ENCODE peak calls at places on chromosomes 13 and 19, in six cellular contexts. U is mesendoderm, A is H1, M is IMR-90, E is mesenchymal stem cell, V is H9. B is an unnamed sample.

GRCh38 chr19:29098091-29098490 is 114.9 kb downstream of the UQCRFS1 start:
- DNase-seq in V (no peak), U (no peak), E (no peak), M (no peak), A (no peak), B (no peak)

GRCh38 chr19:53577968-53578367 is 40.0 kb downstream of the ZNF331 start:
- DNase-seq in E (no peak), V (no peak), U (no peak), A (no peak), M (no peak), B (no peak)

GRCh38 chr19:49677901-49678674 is 1.0 kb downstream of the PRMT1 start:
- DNase-seq in E (peak), U (peak), A (peak), M (peak), V (peak), B (peak)

GRCh38 chr19:33251526-33252090 is 26.0 kb upstream of the SLC7A10 start:
- DNase-seq in V (no peak), E (no peak), A (no peak), U (no peak), M (no peak), B (no peak)

GRCh38 chr13:112990783-112991182 is 21.8 kb downstream of the MCF2L start:
- DNase-seq in M (no peak), V (peak), U (peak), A (no peak), E (no peak), B (no peak)

GRCh38 chr13:41658057-41658642 is 200.8 kb downstream of the RGCC start:
- DNase-seq in E (peak), U (no peak), A (no peak), M (peak), V (no peak), B (no peak)

GRCh38 chr19:52197964-52198363 is 8.1 kb downstream of the PPP2R1A start:
- DNase-seq in U (no peak), A (no peak), V (no peak), E (no peak), M (no peak), B (no peak)

GRCh38 chr19:10286803-10287737 is at the start of gene ICAM4:
- DNase-seq in U (peak), M (peak), E (peak), A (peak), V (peak), B (no peak)

GRCh38 chr13:60617863-60618733 is 221.1 kb downstream of the TDRD3 start:
- DNase-seq in E (peak), A (peak), U (peak), V (peak), M (peak), B (no peak)

GRCh38 chr13:99425485-99426341 is 75.6 kb upstream of the TM9SF2 start:
- DNase-seq in M (no peak), V (peak), U (no peak), A (no peak), E (no peak), B (no peak)

GRCh38 chr19:37997911-37998344 is 90.9 kb downstream of the SIPA1L3 start:
- DNase-seq in M (peak), U (no peak), A (no peak), E (peak), V (no peak), B (no peak)

GRCh38 chr19:56987184-56987583 is 132.6 kb upstream of the USP29 start:
- DNase-seq in E (no peak), A (no peak), U (peak), V (no peak), M (no peak), B (no peak)

DNA sequence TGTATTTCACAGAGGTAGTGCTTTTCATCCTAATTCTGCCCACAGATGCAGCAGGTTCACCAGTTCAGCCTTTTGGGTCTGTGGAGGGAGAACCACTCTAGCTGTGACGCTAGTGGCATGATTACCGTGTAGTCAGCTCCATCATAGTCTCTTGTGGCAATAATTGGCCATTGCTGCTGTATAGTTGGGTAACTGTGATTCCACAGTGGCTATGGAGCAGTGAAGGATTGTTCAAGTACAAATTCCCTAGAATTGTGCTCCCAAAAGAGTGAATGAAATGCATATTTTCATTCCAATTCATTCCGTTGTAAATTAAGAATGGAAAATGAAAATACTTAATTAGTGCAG is 852 bp downstream of the TEX26 start:
- DNase-seq in U (no peak), E (no peak), M (no peak), A (no peak), V (no peak), B (no peak)
- H3K23ac ChIP-seq in U (no peak), E (no peak), M (no peak), A (no peak), V (no peak), B (no peak)

DNA sequence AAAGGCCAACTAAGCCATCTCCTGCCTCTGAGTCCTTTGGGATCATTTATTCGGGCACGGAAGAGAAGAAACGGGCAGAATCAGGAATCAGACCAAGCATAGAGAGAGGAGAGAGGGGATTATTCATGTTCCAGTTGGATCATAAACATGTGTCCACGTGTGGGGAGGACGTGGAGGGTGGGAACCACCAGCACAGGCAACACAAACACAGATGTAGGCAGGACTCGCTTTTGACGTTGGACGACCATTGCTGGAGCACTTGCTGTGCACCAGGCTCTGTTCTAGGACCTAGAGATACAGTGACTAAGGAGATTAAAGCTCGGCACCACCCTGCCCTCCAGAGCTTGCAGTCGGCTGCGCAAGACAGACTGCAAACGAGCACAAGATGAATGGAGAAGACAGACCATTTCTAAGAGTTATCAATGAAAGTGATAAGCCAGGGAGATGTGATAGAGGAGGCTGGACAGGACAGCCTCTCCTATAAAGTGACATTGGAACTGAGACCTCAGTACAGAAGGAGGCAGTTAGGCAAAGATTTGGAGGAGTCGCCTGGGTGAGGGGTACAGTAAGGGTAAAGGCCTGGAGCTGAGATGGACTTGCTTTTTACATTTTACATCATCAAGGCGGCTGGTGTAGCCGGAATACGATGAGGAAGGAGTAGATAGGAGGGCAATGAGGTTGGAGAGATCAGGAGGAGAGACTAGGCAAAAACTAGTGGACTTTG is 716 bp downstream of the SH2D3A start:
- DNase-seq in V (peak), E (no peak), A (no peak), U (peak), M (no peak), B (no peak)
- H3K23ac ChIP-seq in V (peak), E (no peak), A (no peak), U (no peak), M (no peak), B (no peak)

GRCh38 chr13:20348645-20349408 is 116.7 kb upstream of the GJB6 start:
- DNase-seq in M (no peak), U (no peak), A (no peak), E (no peak), V (no peak), B (no peak)
- H3K23ac ChIP-seq in M (no peak), U (no peak), A (peak), E (no peak), V (no peak), B (no peak)

DNA sequence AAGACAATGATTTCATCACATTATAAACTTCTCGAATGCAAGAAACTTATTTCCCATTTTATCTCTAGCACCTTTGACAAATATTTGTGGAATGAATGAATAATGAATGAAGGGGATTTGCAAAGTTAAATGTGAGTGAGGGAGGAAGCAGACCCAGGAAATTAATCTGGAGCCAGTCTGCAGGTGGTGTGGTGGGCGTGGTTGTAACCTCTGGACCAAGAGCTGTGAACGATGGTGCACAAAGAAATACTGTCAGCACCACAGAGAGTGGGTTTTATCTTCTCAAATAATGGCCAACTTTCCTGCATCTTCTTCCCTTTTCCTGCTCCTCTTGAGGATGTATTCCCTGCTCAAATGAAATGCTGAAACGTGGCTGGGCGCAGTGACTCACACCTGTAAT is 11.0 kb upstream of the ZNF792 start:
- DNase-seq in V (no peak), U (no peak), E (no peak), M (no peak), A (no peak), B (no peak)
- H3K23ac ChIP-seq in V (no peak), U (no peak), E (no peak), M (no peak), A (no peak), B (no peak)

GRCh38 chr13:20499986-20500385 is 25.7 kb downstream of the CRYL1 start:
- DNase-seq in V (no peak), E (peak), M (peak), A (no peak), U (no peak), B (no peak)

GRCh38 chr13:20498659-20499058 is 27.0 kb downstream of the CRYL1 start:
- DNase-seq in U (no peak), A (no peak), E (no peak), V (no peak), M (no peak), B (no peak)

GRCh38 chr13:20495087-20496023 is 30.3 kb downstream of the CRYL1 start:
- DNase-seq in M (peak), A (peak), U (peak), V (peak), E (peak), B (peak)

GRCh38 chr13:20497376-20497775 is 28.3 kb downstream of the CRYL1 start:
- DNase-seq in M (no peak), V (no peak), U (no peak), E (no peak), A (no peak), B (no peak)

DNA sequence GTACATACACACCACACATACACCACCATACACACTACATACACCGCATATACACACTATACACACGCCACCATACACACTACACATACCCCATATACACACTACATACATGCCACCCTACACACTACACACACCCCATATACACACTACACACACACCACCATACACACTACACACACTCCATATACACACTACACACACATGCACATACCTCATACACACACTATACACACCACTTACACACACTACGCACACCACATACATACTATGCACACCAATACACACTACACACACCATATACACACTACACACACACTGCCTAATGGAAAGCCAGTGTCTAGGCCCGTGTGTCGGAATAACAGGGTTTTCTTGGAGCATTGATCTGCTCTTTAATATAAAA is 27.5 kb downstream of the CRYL1 start:
- DNase-seq in A (no peak), E (no peak), V (no peak), M (no peak), U (no peak), B (no peak)
- H3K23ac ChIP-seq in A (no peak), E (no peak), V (no peak), M (no peak), U (no peak), B (peak)

DNA sequence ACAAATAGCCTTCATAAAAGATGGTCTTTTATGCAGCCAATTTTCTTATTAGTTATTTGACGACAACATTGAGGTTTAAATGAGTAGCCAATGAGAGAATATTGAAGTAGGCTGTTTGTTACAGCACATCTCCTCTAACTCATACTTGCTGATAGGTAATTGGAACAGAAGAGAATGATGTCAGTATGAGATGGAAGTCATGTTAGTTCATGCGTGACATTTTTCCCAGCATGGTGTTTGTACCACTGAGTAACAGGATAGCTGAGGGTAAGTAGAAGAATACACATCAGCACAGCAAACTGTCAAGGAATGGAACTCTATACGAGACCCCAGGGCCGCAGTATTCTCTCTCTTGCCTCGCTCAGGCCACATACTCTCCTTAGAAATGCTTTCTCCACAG is 37.2 kb downstream of the COL4A2 start:
- DNase-seq in U (no peak), E (no peak), M (no peak), A (no peak), V (no peak), B (no peak)
- H3K23ac ChIP-seq in U (no peak), E (no peak), M (peak), A (no peak), V (no peak), B (no peak)

GRCh38 chr19:55249841-55250240 is 9.0 kb downstream of the PPP6R1 start:
- DNase-seq in M (no peak), A (no peak), U (no peak), V (no peak), E (no peak), B (no peak)
- H3K23ac ChIP-seq in M (no peak), A (no peak), U (no peak), V (no peak), E (no peak), B (no peak)

GRCh38 chr13:95228130-95228529 is 73.1 kb downstream of the ABCC4 start:
- DNase-seq in U (no peak), A (no peak), V (no peak), M (no peak), E (no peak), B (no peak)

GRCh38 chr13:95226051-95226450 is 75.2 kb downstream of the ABCC4 start:
- DNase-seq in E (no peak), U (no peak), A (no peak), V (no peak), M (no peak), B (no peak)

GRCh38 chr13:95224064-95224463 is 77.2 kb downstream of the ABCC4 start:
- DNase-seq in A (no peak), V (no peak), M (no peak), E (no peak), U (no peak), B (no peak)

GRCh38 chr13:95226932-95227718 is 74.1 kb downstream of the ABCC4 start:
- DNase-seq in U (no peak), M (no peak), V (no peak), E (peak), A (no peak), B (no peak)

DNA sequence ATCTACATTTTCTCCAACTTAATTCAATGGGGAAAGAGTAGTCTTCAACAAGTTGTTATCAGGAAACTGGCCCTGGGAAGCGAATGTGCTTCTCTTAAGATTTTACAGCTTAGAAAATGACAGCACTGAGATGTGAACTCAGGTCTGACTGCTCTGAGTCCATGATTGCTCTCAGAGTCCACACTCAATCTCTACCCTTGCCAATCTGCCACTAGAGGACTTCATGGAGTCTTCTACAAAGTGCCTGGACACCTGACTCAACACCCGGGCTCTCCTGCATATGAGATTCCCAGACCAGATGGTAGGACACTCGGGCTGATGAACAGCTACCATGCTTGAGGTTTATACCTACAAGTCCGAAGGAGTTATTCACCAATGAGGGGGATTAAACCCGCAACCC is 74.8 kb downstream of the ABCC4 start:
- DNase-seq in U (no peak), E (no peak), A (no peak), V (no peak), M (no peak), B (no peak)
- H3K23ac ChIP-seq in U (no peak), E (no peak), A (no peak), V (no peak), M (no peak), B (no peak)

DNA sequence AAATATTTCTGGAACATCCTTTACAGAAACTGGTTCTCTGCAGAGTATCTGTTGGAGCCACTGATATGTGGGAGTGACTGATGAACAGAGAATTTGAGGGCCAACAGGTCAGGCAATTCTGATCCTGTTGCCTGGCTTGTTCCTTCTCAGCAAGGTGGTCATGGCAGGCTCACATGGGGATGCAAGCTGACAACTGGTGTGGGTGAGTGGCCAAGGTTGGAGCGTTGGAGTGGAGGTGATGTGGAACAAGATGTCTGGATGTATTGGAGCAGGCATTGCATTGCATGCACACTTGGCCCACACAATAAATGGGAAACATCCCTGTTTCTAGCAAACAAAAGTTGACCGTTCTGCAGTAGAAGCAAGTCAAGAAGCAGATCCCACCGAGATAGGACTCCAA is 380.7 kb downstream of the ZNF536 start:
- DNase-seq in V (no peak), A (no peak), E (no peak), M (no peak), U (no peak), B (no peak)
- H3K23ac ChIP-seq in V (no peak), A (no peak), E (no peak), M (no peak), U (no peak), B (no peak)

B was measured in neuronal stem cell.